ENCODE peak calls at places on chromosomes 6 and 20, in four cellular contexts. A, K, W and G are unnamed samples.
A peak's percentile ranks its signal among the peaks of the same experiment; 100 is the strongest.

GRCh38 chr6:166608819-166609218 is 18.2 kb downstream of the RPS6KA2 start:
- DNase-seq in W (no peak), A (no peak), K (no peak), G (no peak)

GRCh38 chr20:4150095-4150492 is 134.7 kb upstream of the RNF24 start:
- DNase-seq in A (no peak), W (no peak), K (peak; percentile 63), G (no peak)

GRCh38 chr20:37390503-37390890 is 44.6 kb downstream of the SRC start:
- DNase-seq in A (no peak), K (no peak), W (no peak), G (no peak)

GRCh38 chr6:26155066-26155925 is 68.1 kb downstream of the HFE start:
- DNase-seq in W (peak; percentile 61), A (no peak), K (peak; percentile 81), G (no peak)

GRCh38 chr20:59146801-59147118 is 16.9 kb upstream of the ZNF831 start:
- DNase-seq in A (no peak), W (no peak), K (no peak), G (no peak)

GRCh38 chr20:14712302-14712739 is 374.9 kb upstream of the FLRT3 start:
- DNase-seq in W (no peak), A (no peak), K (no peak), G (no peak)

GRCh38 chr6:35253249-35253648 is 6.3 kb upstream of the ZNF76 start:
- DNase-seq in A (no peak), W (no peak), K (peak; percentile 47), G (no peak)

GRCh38 chr6:36978687-36979086 is 7.3 kb downstream of the MTCH1 start:
- DNase-seq in W (no peak), A (no peak), K (no peak), G (no peak)

GRCh38 chr6:149248688-149249369 is 68.7 kb upstream of the TAB2 start:
- DNase-seq in A (peak; percentile 34), K (no peak), W (no peak), G (no peak)

GRCh38 chr20:6162239-6162638 is 39.4 kb upstream of the FERMT1 start:
- DNase-seq in A (no peak), K (peak; percentile 83), W (no peak), G (no peak)

GRCh38 chr6:2865270-2866182 is 23.9 kb upstream of the SERPINB1 start:
- DNase-seq in A (no peak), W (no peak), K (no peak), G (peak; percentile 34)

GRCh38 chr20:44068780-44069191 is 118.2 kb downstream of the JPH2 start:
- DNase-seq in W (no peak), A (no peak), K (peak; percentile 49), G (no peak)

GRCh38 chr20:38165089-38165965 is at the start of gene TGM2:
- DNase-seq in W (peak; percentile 40), K (peak; percentile 78), A (peak; percentile 56), G (no peak)

GRCh38 chr20:63961664-63962425 is 5.6 kb upstream of the UCKL1 start:
- DNase-seq in A (no peak), W (no peak), K (no peak), G (no peak)

GRCh38 chr6:17226766-17227338 is 54.3 kb upstream of the RBM24 start:
- DNase-seq in W (no peak), A (no peak), K (no peak), G (no peak)

GRCh38 chr20:41889871-41890224 is 271.7 kb upstream of the CHD6 start:
- DNase-seq in W (no peak), K (no peak), A (no peak), G (no peak)

GRCh38 chr6:46410330-46410953 is 80.8 kb downstream of the RCAN2 start:
- DNase-seq in W (peak; percentile 63), K (no peak), A (no peak), G (no peak)

GRCh38 chr6:1117530-1118286 is 194.2 kb upstream of the FOXQ1 start:
- DNase-seq in A (no peak), W (no peak), K (no peak), G (no peak)